ENCODE peak calls at places on chromosomes 2 and 18, in six cellular contexts. One of them, this sample, is unnamed.
A peak's percentile ranks its signal among the peaks of the same experiment; 100 is the strongest.

GRCh38 chr18:79571221-79572092 is 108.1 kb upstream of the CTDP1 start:
- DNase-seq in SK-N-SH: no peak
- DNase-seq in gastrocnemius medialis: no peak
- DNase-seq in AG04450: no peak
- DNase-seq in NT2/D1: no peak
- DNase-seq in SJSA1: peak; percentile 35
- DNase-seq in this sample: no peak

GRCh38 chr18:63451774-63452173 is 25.0 kb upstream of the SERPINB5 start:
- DNase-seq in AG04450: no peak
- DNase-seq in SK-N-SH: no peak
- DNase-seq in NT2/D1: no peak
- DNase-seq in SJSA1: no peak
- DNase-seq in gastrocnemius medialis: no peak
- DNase-seq in this sample: no peak

GRCh38 chr2:189783451-189783926 is 650 bp downstream of the ORMDL1 start:
- DNase-seq in SJSA1: no peak
- DNase-seq in SK-N-SH: peak; percentile 40
- DNase-seq in AG04450: no peak
- DNase-seq in gastrocnemius medialis: no peak
- DNase-seq in NT2/D1: no peak
- DNase-seq in this sample: no peak

GRCh38 chr2:64404002-64404731 is 49.8 kb upstream of the LGALSL start:
- DNase-seq in AG04450: no peak
- DNase-seq in SJSA1: no peak
- DNase-seq in gastrocnemius medialis: peak; percentile 73
- DNase-seq in NT2/D1: peak; percentile 76
- DNase-seq in SK-N-SH: no peak
- DNase-seq in this sample: no peak

GRCh38 chr2:72129676-72130340 is 17.9 kb downstream of the CYP26B1 start:
- DNase-seq in gastrocnemius medialis: peak; percentile 9
- DNase-seq in SJSA1: no peak
- DNase-seq in AG04450: no peak
- DNase-seq in SK-N-SH: peak; percentile 6
- DNase-seq in NT2/D1: no peak
- DNase-seq in this sample: no peak

GRCh38 chr2:33071591-33071990 is 124.8 kb downstream of the LTBP1 start:
- DNase-seq in AG04450: no peak
- DNase-seq in SK-N-SH: no peak
- DNase-seq in NT2/D1: no peak
- DNase-seq in SJSA1: no peak
- DNase-seq in gastrocnemius medialis: no peak
- DNase-seq in this sample: no peak

GRCh38 chr2:7891312-7891711 is 790.5 kb upstream of the ID2 start:
- DNase-seq in SK-N-SH: no peak
- DNase-seq in gastrocnemius medialis: no peak
- DNase-seq in NT2/D1: peak; percentile 93
- DNase-seq in AG04450: no peak
- DNase-seq in SJSA1: no peak
- DNase-seq in this sample: no peak

GRCh38 chr2:218396688-218397501 is 2.8 kb upstream of the CTDSP1 start:
- DNase-seq in NT2/D1: no peak
- DNase-seq in SK-N-SH: peak; percentile 54
- DNase-seq in AG04450: no peak
- DNase-seq in gastrocnemius medialis: peak; percentile 68
- DNase-seq in SJSA1: peak; percentile 83
- DNase-seq in this sample: peak; percentile 77

GRCh38 chr2:24559714-24560113 is 68.7 kb downstream of the NCOA1 start:
- DNase-seq in SJSA1: no peak
- DNase-seq in AG04450: no peak
- DNase-seq in gastrocnemius medialis: no peak
- DNase-seq in SK-N-SH: no peak
- DNase-seq in NT2/D1: no peak
- DNase-seq in this sample: no peak

GRCh38 chr2:60337142-60337497 is 216.3 kb downstream of the BCL11A start:
- DNase-seq in SJSA1: no peak
- DNase-seq in gastrocnemius medialis: no peak
- DNase-seq in NT2/D1: no peak
- DNase-seq in SK-N-SH: no peak
- DNase-seq in AG04450: no peak
- DNase-seq in this sample: no peak

GRCh38 chr2:128446049-128446811 is 127.6 kb upstream of the HS6ST1 start:
- DNase-seq in NT2/D1: no peak
- DNase-seq in gastrocnemius medialis: no peak
- DNase-seq in SK-N-SH: no peak
- DNase-seq in AG04450: no peak
- DNase-seq in SJSA1: peak; percentile 28
- DNase-seq in this sample: no peak

GRCh38 chr18:11121426-11121825 is 27.9 kb downstream of the PIEZO2 start:
- DNase-seq in SK-N-SH: no peak
- DNase-seq in AG04450: no peak
- DNase-seq in gastrocnemius medialis: no peak
- DNase-seq in NT2/D1: no peak
- DNase-seq in SJSA1: no peak
- DNase-seq in this sample: no peak

GRCh38 chr2:215900203-215900611 is 113.1 kb downstream of the MREG start:
- DNase-seq in SK-N-SH: no peak
- DNase-seq in AG04450: no peak
- DNase-seq in SJSA1: no peak
- DNase-seq in gastrocnemius medialis: peak; percentile 89
- DNase-seq in NT2/D1: no peak
- DNase-seq in this sample: no peak

DNA sequence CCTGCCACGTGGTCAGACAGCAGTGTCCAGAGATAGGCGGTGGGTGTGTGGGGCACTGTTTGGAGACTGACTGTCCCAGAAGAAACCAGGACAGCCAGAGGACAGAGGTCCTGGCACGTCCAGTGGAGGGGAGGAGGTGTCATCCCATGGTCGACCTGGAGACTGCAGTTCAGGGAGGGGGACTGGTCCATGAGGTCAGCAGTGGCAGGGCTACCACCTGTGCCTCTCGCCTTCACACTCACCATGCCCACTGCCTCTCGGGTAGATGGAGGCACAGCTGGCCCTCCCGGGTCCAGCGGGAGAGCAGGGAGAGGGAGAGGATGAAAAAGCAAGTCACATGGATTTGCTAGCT is 53.9 kb downstream of the INHBB start:
- DNase-seq in SJSA1: no peak
- DNase-seq in NT2/D1: no peak
- DNase-seq in SK-N-SH: no peak
- DNase-seq in gastrocnemius medialis: no peak
- DNase-seq in AG04450: no peak
- DNase-seq in this sample: no peak
- H3K4me3 ChIP-seq in SJSA1: no peak overlapping the region
- H3K4me3 ChIP-seq in NT2/D1: no peak overlapping the region
- H3K4me3 ChIP-seq in SK-N-SH: no peak overlapping the region
- H3K4me3 ChIP-seq in gastrocnemius medialis: no peak overlapping the region
- H3K4me3 ChIP-seq in AG04450: no peak overlapping the region
- H3K4me3 ChIP-seq in this sample: no peak overlapping the region

DNA sequence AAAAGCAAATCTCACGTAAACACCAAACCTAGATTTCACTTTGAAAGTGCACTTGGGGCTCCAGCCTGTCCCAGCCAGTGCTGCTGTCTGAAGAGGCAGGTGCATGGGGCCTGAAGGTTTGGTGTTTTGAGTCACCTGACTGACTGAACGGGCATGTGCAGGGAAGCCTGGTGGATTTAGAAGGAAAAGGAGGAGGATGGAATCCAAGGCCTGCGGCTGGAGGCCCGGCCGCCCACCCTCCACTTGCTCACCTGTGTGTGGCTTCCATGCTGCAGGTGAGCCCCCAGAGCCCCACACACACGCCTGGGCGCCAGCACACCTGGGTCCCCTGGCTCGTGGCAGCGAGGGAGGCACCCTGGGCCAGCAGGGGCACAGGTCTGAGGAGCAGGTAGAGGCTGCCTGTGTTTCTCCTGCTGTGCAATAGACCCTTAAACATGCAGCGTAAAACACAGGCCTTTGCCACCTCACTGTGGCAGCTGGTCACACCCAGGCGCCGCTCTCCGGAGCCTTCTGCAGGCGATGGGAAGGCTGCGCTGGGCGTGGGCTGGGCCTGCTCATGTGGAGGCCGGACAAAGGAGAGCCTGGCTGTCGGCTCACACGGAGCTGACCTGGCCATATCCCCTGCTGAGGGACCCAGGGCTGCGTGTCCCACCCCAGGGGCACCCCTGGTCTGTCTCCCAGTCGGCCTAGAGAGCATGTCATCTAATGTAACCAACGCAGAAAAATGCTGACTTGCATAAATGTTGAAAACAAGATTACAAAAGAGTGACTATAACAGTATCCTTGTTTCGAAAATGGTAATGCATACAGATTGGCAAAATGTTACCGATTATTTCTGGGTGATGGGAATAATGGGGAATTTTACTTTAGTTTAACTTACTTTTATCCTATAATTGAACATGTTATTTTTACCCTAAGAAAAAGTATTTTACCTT is 71.3 kb downstream of the TMEM18 start:
- DNase-seq in AG04450: no peak
- DNase-seq in NT2/D1: no peak
- DNase-seq in SK-N-SH: peak; percentile 32
- DNase-seq in gastrocnemius medialis: no peak
- DNase-seq in SJSA1: no peak
- DNase-seq in this sample: no peak
- H3K4me3 ChIP-seq in AG04450: no peak overlapping the region
- H3K4me3 ChIP-seq in NT2/D1: no peak overlapping the region
- H3K4me3 ChIP-seq in SK-N-SH: no peak overlapping the region
- H3K4me3 ChIP-seq in gastrocnemius medialis: no peak overlapping the region
- H3K4me3 ChIP-seq in SJSA1: no peak overlapping the region
- H3K4me3 ChIP-seq in this sample: no peak overlapping the region

GRCh38 chr18:3350021-3350420 is 88.1 kb downstream of the MYL12B start:
- DNase-seq in SJSA1: no peak
- DNase-seq in gastrocnemius medialis: no peak
- DNase-seq in AG04450: no peak
- DNase-seq in SK-N-SH: no peak
- DNase-seq in NT2/D1: no peak
- DNase-seq in this sample: no peak
- H3K4me3 ChIP-seq in SJSA1: no peak overlapping the region
- H3K4me3 ChIP-seq in gastrocnemius medialis: no peak overlapping the region
- H3K4me3 ChIP-seq in AG04450: no peak overlapping the region
- H3K4me3 ChIP-seq in SK-N-SH: no peak overlapping the region
- H3K4me3 ChIP-seq in NT2/D1: no peak overlapping the region
- H3K4me3 ChIP-seq in this sample: no peak overlapping the region

GRCh38 chr2:206276169-206276927 is 1.9 kb downstream of the ZDBF2 start:
- DNase-seq in SJSA1: no peak
- DNase-seq in AG04450: no peak
- DNase-seq in gastrocnemius medialis: no peak
- DNase-seq in SK-N-SH: no peak
- DNase-seq in NT2/D1: no peak
- DNase-seq in this sample: no peak
- H3K4me3 ChIP-seq in SJSA1: no peak overlapping the region
- H3K4me3 ChIP-seq in AG04450: no peak overlapping the region
- H3K4me3 ChIP-seq in gastrocnemius medialis: peak overlapping the region; percentile 83
- H3K4me3 ChIP-seq in SK-N-SH: peak overlapping the region; percentile 63
- H3K4me3 ChIP-seq in NT2/D1: peak overlapping the region; percentile 88
- H3K4me3 ChIP-seq in this sample: peak overlapping the region; percentile 91

GRCh38 chr2:174588463-174588862 is 9.1 kb downstream of the WIPF1 start:
- DNase-seq in SJSA1: no peak
- DNase-seq in AG04450: no peak
- DNase-seq in NT2/D1: no peak
- DNase-seq in SK-N-SH: no peak
- DNase-seq in gastrocnemius medialis: no peak
- DNase-seq in this sample: no peak
- H3K4me3 ChIP-seq in SJSA1: no peak overlapping the region
- H3K4me3 ChIP-seq in AG04450: no peak overlapping the region
- H3K4me3 ChIP-seq in NT2/D1: no peak overlapping the region
- H3K4me3 ChIP-seq in SK-N-SH: no peak overlapping the region
- H3K4me3 ChIP-seq in gastrocnemius medialis: no peak overlapping the region
- H3K4me3 ChIP-seq in this sample: no peak overlapping the region

DNA sequence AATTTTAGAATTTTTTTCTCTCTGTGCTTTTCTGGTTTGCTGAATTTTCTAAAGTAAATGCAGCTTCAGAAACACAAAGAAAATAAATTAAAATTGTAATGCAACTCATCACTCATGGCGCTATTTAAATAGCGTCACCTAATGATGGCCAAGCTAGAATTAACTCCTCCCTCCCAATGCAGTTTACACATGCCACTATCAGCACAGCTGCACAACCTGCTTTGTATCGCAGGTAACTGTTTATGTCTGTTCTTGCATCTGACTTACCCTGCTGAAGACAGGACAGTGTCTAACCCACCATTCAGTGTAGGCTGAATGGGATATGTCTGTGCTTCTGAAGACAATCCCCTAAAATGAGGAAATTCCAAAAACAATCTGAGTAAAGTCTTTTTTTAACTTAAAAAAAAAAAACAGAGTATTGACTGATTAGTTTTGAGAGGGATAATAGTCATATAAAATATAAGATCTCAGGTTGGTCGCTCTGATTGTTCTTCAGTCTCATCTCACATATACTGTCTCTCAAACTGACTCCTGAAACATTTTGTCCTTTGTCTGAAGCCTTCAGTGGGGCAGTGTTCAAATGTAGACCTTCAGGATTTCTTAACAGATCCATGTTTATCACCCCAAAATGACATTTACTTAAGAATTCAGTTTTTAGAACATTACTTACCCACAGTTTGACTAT is 271.4 kb downstream of the ZEB2 start:
- DNase-seq in SK-N-SH: no peak
- DNase-seq in gastrocnemius medialis: no peak
- DNase-seq in NT2/D1: no peak
- DNase-seq in AG04450: no peak
- DNase-seq in SJSA1: no peak
- DNase-seq in this sample: no peak
- H3K4me3 ChIP-seq in SK-N-SH: no peak overlapping the region
- H3K4me3 ChIP-seq in gastrocnemius medialis: no peak overlapping the region
- H3K4me3 ChIP-seq in NT2/D1: no peak overlapping the region
- H3K4me3 ChIP-seq in AG04450: no peak overlapping the region
- H3K4me3 ChIP-seq in SJSA1: no peak overlapping the region
- H3K4me3 ChIP-seq in this sample: no peak overlapping the region

GRCh38 chr18:3389977-3390376 is 60.0 kb upstream of the TGIF1 start:
- DNase-seq in AG04450: no peak
- DNase-seq in SK-N-SH: no peak
- DNase-seq in NT2/D1: no peak
- DNase-seq in SJSA1: no peak
- DNase-seq in gastrocnemius medialis: no peak
- DNase-seq in this sample: no peak

GRCh38 chr18:3388980-3389379 is 61.0 kb upstream of the TGIF1 start:
- DNase-seq in gastrocnemius medialis: no peak
- DNase-seq in SJSA1: no peak
- DNase-seq in SK-N-SH: no peak
- DNase-seq in AG04450: no peak
- DNase-seq in NT2/D1: no peak
- DNase-seq in this sample: no peak

GRCh38 chr18:3384664-3385189 is 65.2 kb upstream of the TGIF1 start:
- DNase-seq in SK-N-SH: no peak
- DNase-seq in AG04450: no peak
- DNase-seq in NT2/D1: no peak
- DNase-seq in gastrocnemius medialis: no peak
- DNase-seq in SJSA1: no peak
- DNase-seq in this sample: peak; percentile 31

GRCh38 chr18:3391704-3392466 is 58.1 kb upstream of the TGIF1 start:
- DNase-seq in SK-N-SH: no peak
- DNase-seq in NT2/D1: no peak
- DNase-seq in AG04450: no peak
- DNase-seq in gastrocnemius medialis: no peak
- DNase-seq in SJSA1: no peak
- DNase-seq in this sample: no peak

GRCh38 chr18:3388323-3388722 is 61.6 kb upstream of the TGIF1 start:
- DNase-seq in NT2/D1: no peak
- DNase-seq in SJSA1: no peak
- DNase-seq in AG04450: no peak
- DNase-seq in gastrocnemius medialis: no peak
- DNase-seq in SK-N-SH: no peak
- DNase-seq in this sample: no peak
- H3K4me3 ChIP-seq in NT2/D1: no peak overlapping the region
- H3K4me3 ChIP-seq in SJSA1: no peak overlapping the region
- H3K4me3 ChIP-seq in AG04450: no peak overlapping the region
- H3K4me3 ChIP-seq in gastrocnemius medialis: no peak overlapping the region
- H3K4me3 ChIP-seq in SK-N-SH: no peak overlapping the region
- H3K4me3 ChIP-seq in this sample: no peak overlapping the region